ENCODE peak calls at places on chromosomes 11 and 22, in four cellular contexts. X, M, A and P are unnamed samples.

GRCh38 chr22:18056161-18056666 is 21.6 kb upstream of the PEX26 start:
- DNase-seq in X (no peak), M (peak; percentile 27), A (peak; percentile 57), P (no peak)

GRCh38 chr22:46068176-46068907 is 82.0 kb upstream of the PPARA start:
- DNase-seq in X (no peak), M (no peak), A (no peak), P (no peak)

GRCh38 chr11:69982675-69983570 is 95.2 kb upstream of the ANO1 start:
- DNase-seq in X (no peak), M (no peak), A (no peak), P (no peak)

GRCh38 chr11:120565436-120566155 is 54.0 kb downstream of the GRIK4 start:
- DNase-seq in X (no peak), M (no peak), A (no peak), P (no peak)

GRCh38 chr11:74147199-74147929 is 23.4 kb downstream of the C2CD3 start:
- DNase-seq in X (no peak), M (no peak), A (no peak), P (no peak)

GRCh38 chr11:127939000-127939399 is 648.4 kb downstream of the ETS1 start:
- DNase-seq in X (no peak), M (no peak), A (no peak), P (no peak)

GRCh38 chr11:44437122-44437521 is 127.2 kb upstream of the ALX4 start:
- DNase-seq in X (no peak), M (no peak), A (no peak), P (no peak)

GRCh38 chr22:28429711-28430110 is 249.9 kb downstream of the TTC28 start:
- DNase-seq in X (no peak), M (no peak), A (no peak), P (no peak)

GRCh38 chr22:40178417-40179409 is 988 bp downstream of the TNRC6B start:
- DNase-seq in X (no peak), M (peak; percentile 40), A (peak; percentile 37), P (peak; percentile 30)

GRCh38 chr22:20080445-20080775 is 369 bp downstream of the DGCR8 start:
- DNase-seq in X (no peak), M (peak; percentile 54), A (peak; percentile 71), P (peak; percentile 74)

GRCh38 chr22:24481641-24482040 is 13.5 kb upstream of the UPB1 start:
- DNase-seq in X (no peak), M (no peak), A (no peak), P (no peak)

GRCh38 chr11:112167145-112167544 is at the start of gene TEX12:
- DNase-seq in X (no peak), M (no peak), A (no peak), P (peak; percentile 67)

GRCh38 chr11:7851391-7851790 is 54.6 kb upstream of the OR5P2 start:
- DNase-seq in X (no peak), M (no peak), A (no peak), P (no peak)

GRCh38 chr11:33574366-33574765 is 126.3 kb downstream of the C11orf91 start:
- DNase-seq in X (no peak), M (no peak), A (no peak), P (no peak)

GRCh38 chr11:60763692-60764369 is 7.2 kb downstream of the MS4A15 start:
- DNase-seq in X (no peak), M (no peak), A (no peak), P (peak; percentile 15)

GRCh38 chr11:35974878-35975578 is 31.2 kb downstream of the LDLRAD3 start:
- DNase-seq in X (no peak), M (no peak), A (no peak), P (peak; percentile 43)

GRCh38 chr22:47290706-47291430 is 528.4 kb downstream of the TBC1D22A start:
- DNase-seq in X (no peak), M (no peak), A (no peak), P (peak; percentile 17)

GRCh38 chr11:72738199-72739141 is 13.7 kb downstream of the ARAP1 start:
- DNase-seq in X (no peak), M (peak; percentile 63), A (no peak), P (no peak)
- TF ChIP-seq POLR2A in X (no peak), M (no peak), A (peak; percentile 12), P (no peak)

GRCh38 chr22:44328326-44328725 is 15.6 kb upstream of the SHISAL1 start:
- DNase-seq in X (no peak), M (no peak), A (no peak), P (no peak)

GRCh38 chr22:44328762-44329161 is 16.0 kb upstream of the SHISAL1 start:
- DNase-seq in X (no peak), M (no peak), A (no peak), P (no peak)

GRCh38 chr22:44325718-44326548 is 13.2 kb upstream of the SHISAL1 start:
- DNase-seq in X (no peak), M (no peak), A (no peak), P (no peak)

GRCh38 chr22:44329179-44329796 is 16.5 kb upstream of the SHISAL1 start:
- DNase-seq in X (no peak), M (no peak), A (peak; percentile 44), P (peak; percentile 34)

GRCh38 chr22:44326549-44326881 is 13.8 kb upstream of the SHISAL1 start:
- DNase-seq in X (no peak), M (no peak), A (no peak), P (no peak)
- H3K4me3 ChIP-seq in X (no peak overlapping the region), M (no peak overlapping the region), A (peak overlapping the region; percentile 16), P (no peak overlapping the region)

GRCh38 chr11:30452114-30452513 is 129.2 kb downstream of the ARL14EP start:
- DNase-seq in X (no peak), M (no peak), A (no peak), P (no peak)

GRCh38 chr11:30452842-30453241 is 129.9 kb downstream of the ARL14EP start:
- DNase-seq in X (no peak), M (no peak), A (no peak), P (no peak)

GRCh38 chr11:30453705-30454104 is 130.8 kb downstream of the ARL14EP start:
- DNase-seq in X (no peak), M (no peak), A (no peak), P (no peak)

GRCh38 chr11:30451642-30452041 is 128.7 kb downstream of the ARL14EP start:
- DNase-seq in X (no peak), M (no peak), A (no peak), P (no peak)

DNA sequence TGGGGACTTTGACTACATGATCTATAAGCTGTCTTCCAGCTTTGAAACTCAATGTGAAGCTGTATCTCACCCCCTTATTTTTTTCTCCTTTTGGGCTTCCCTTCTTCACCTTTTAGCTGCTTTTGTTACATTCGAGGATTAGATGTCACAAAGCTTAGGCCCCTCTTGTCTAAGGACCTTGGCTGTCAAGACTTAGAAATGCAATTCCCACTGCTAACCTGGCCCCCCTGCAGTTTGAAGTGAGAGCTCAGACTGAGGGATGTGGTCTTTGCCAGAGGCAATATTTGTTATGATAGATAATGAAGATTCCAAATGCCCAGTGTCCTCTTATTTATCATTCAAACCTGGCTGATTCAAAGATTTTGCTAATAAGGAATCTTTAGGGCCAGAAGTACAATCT is 128.3 kb downstream of the ARL14EP start:
- DNase-seq in X (no peak), M (no peak), A (no peak), P (no peak)
- H3K4me1 ChIP-seq in X (no peaks in the 10 kb centered on the region), M (no peaks in the 10 kb centered on the region), A (no peaks in the 10 kb centered on the region), P (peaks cover 12% of the 10 kb centered on the region)

GRCh38 chr11:84256618-84257017 is 970.5 kb upstream of the CCDC90B start:
- DNase-seq in X (no peak), M (no peak), A (no peak), P (no peak)

GRCh38 chr11:84255483-84255882 is 969.3 kb upstream of the CCDC90B start:
- DNase-seq in X (no peak), M (no peak), A (no peak), P (no peak)

GRCh38 chr11:84261707-84262106 is 975.5 kb upstream of the CCDC90B start:
- DNase-seq in X (no peak), M (no peak), A (no peak), P (peak; percentile 28)

GRCh38 chr11:84264066-84264465 is 977.9 kb upstream of the CCDC90B start:
- DNase-seq in X (no peak), M (no peak), A (no peak), P (no peak)

DNA sequence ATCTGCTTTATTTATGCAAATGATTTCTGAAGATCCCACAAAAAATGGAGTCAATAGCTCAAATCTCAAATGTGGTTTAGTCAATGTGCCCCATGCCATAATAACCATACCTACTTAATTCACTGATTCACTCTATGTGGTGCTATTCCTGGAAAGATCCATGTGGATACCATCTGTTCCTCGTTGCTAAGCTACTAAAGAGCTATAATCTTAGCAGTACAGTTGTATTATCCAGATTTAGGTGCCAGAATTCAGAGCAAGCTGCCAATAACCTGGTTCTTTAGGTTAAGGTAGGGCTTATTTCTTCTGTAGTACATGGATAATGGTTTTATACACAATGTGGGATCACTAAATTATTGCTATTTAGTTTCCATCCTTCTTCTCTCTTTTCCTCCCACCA is 974.7 kb upstream of the CCDC90B start:
- DNase-seq in X (no peak), M (no peak), A (no peak), P (no peak)
- TF ChIP-seq POLR2A in X (no peak), M (no peak), A (no peak), P (no peak)

GRCh38 chr22:30822216-30823014 is 127.7 kb downstream of the OSBP2 start:
- DNase-seq in X (no peak), M (no peak), A (no peak), P (peak; percentile 85)
- H3K4me3 ChIP-seq in X (no peak overlapping the region), M (no peak overlapping the region), A (no peak overlapping the region), P (peak overlapping the region; percentile 46)

GRCh38 chr11:62572431-62572830 is 1.3 kb downstream of the EEF1G start:
- DNase-seq in X (no peak), M (no peak), A (no peak), P (no peak)

GRCh38 chr11:62573006-62573591 is 592 bp downstream of the EEF1G start:
- DNase-seq in X (no peak), M (peak; percentile 9), A (no peak), P (no peak)

GRCh38 chr11:62566247-62566646 is 7.4 kb downstream of the EEF1G start:
- DNase-seq in X (no peak), M (no peak), A (no peak), P (no peak)

GRCh38 chr11:62567018-62567633 is 6.6 kb downstream of the EEF1G start:
- DNase-seq in X (no peak), M (no peak), A (no peak), P (no peak)

DNA sequence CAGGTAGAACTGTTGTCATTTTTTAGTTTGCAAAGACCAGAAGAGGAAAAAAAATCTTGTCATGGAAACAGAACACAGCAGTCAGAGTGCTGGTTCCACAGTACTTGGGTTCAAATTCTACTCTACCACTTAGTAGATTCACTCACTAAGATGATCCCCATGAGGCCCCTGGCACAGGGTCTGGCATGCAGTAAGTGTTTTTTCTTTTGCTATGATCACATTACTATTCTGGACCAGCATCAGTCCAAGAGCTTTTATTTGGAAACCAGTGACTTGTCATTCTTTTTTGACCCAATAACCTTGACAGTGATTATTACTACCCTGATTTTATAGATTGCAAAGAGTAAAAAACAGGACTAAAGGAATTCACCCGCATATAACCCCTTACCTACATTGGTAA is 4.1 kb downstream of the EEF1G start:
- DNase-seq in X (no peak), M (no peak), A (no peak), P (no peak)
- H3K4me1 ChIP-seq in X (peaks cover 14% of the 10 kb centered on the region), M (peaks cover 27% of the 10 kb centered on the region), A (peaks cover 5% of the 10 kb centered on the region), P (peaks cover 9% of the 10 kb centered on the region)